ENCODE peak calls at places on chromosomes 2 and 18, in nine cellular contexts. B is lung, P is left ventricle myocardium inferior, Z is cardiac muscle cell, K is retinal pigment epithelial cell, F is heart right ventricle, Q is dorsolateral prefrontal cortex, E is fibroblast of lung, A is PC-3. G is an unnamed sample.

GRCh38 chr2:204177977-204178522 is 241.5 kb downstream of the ICOS start:
- DNase-seq in B (peak; percentile 34), P (peak; percentile 44), Z (peak; percentile 19), K (no peak), F (peak; percentile 34), Q (no peak), E (no peak), A (peak; percentile 47), G (no peak)

GRCh38 chr2:42046819-42047487 is 868 bp upstream of the PKDCC start:
- DNase-seq in B (no peak), P (no peak), Z (peak; percentile 64), K (peak; percentile 24), F (no peak), Q (no peak), E (peak; percentile 29), A (no peak), G (no peak)

GRCh38 chr2:182862003-182862402 is 4.4 kb downstream of the FRZB start:
- DNase-seq in B (no peak), P (no peak), Z (no peak), K (no peak), F (no peak), Q (no peak), E (no peak), A (no peak), G (no peak)

GRCh38 chr2:171541202-171541884 is 19.1 kb downstream of the CYBRD1 start:
- DNase-seq in B (no peak), P (no peak), Z (no peak), K (no peak), F (no peak), Q (no peak), E (no peak), A (peak; percentile 51), G (no peak)

GRCh38 chr2:238286551-238286950 is 1.9 kb downstream of the PER2 start:
- DNase-seq in B (peak; percentile 70), P (peak; percentile 50), Z (no peak), K (no peak), F (peak; percentile 74), Q (peak; percentile 42), E (peak; percentile 89), A (peak; percentile 73), G (no peak)

GRCh38 chr2:1830936-1831616 is 86.8 kb upstream of the PXDN start:
- DNase-seq in B (no peak), P (no peak), Z (no peak), K (no peak), F (no peak), Q (peak; percentile 22), E (peak; percentile 46), A (no peak), G (peak; percentile 26)

GRCh38 chr2:217279571-217279970 is 419.7 kb upstream of the TNP1 start:
- DNase-seq in B (no peak), P (no peak), Z (no peak), K (peak; percentile 23), F (peak; percentile 18), Q (no peak), E (peak; percentile 99), A (peak; percentile 86), G (peak; percentile 86)

GRCh38 chr2:230684222-230685164 is 28.1 kb upstream of the CAB39 start:
- DNase-seq in B (no peak), P (no peak), Z (no peak), K (no peak), F (no peak), Q (no peak), E (peak; percentile 85), A (peak; percentile 92), G (no peak)

GRCh38 chr2:31688282-31688681 is 107.5 kb upstream of the SRD5A2 start:
- DNase-seq in B (no peak), P (no peak), Z (no peak), K (no peak), F (no peak), Q (no peak), E (no peak), A (peak; percentile 30), G (no peak)

GRCh38 chr2:238026953-238027505 is 33.8 kb upstream of the SCLY start:
- DNase-seq in B (no peak), P (no peak), Z (no peak), K (no peak), F (no peak), Q (no peak), E (peak; percentile 64), A (no peak), G (peak; percentile 31)

GRCh38 chr2:54864727-54865126 is 141.3 kb downstream of the EML6 start:
- DNase-seq in B (no peak), P (no peak), Z (no peak), K (no peak), F (no peak), Q (no peak), E (no peak), A (no peak), G (no peak)

GRCh38 chr2:28350196-28350595 is 42.5 kb upstream of the FOSL2 start:
- DNase-seq in B (no peak), P (no peak), Z (no peak), K (no peak), F (no peak), Q (no peak), E (no peak), A (no peak), G (no peak)

GRCh38 chr2:151032741-151033152 is 228.9 kb downstream of the RBM43 start:
- DNase-seq in B (no peak), P (no peak), Z (no peak), K (no peak), F (no peak), Q (no peak), E (peak; percentile 94), A (peak; percentile 84), G (peak; percentile 80)

GRCh38 chr2:124547700-124548099 is 522.6 kb downstream of the CNTNAP5 start:
- DNase-seq in B (no peak), P (no peak), Z (no peak), K (no peak), F (no peak), Q (no peak), E (no peak), A (no peak), G (no peak)

GRCh38 chr2:11713815-11714214 is 32.6 kb upstream of the LPIN1 start:
- DNase-seq in B (no peak), P (no peak), Z (no peak), K (no peak), F (no peak), Q (no peak), E (no peak), A (no peak), G (no peak)

GRCh38 chr18:13376841-13377351 is 158.3 kb downstream of the LDLRAD4 start:
- DNase-seq in B (no peak), P (no peak), Z (no peak), K (no peak), F (no peak), Q (no peak), E (no peak), A (no peak), G (no peak)

GRCh38 chr2:224611938-224612337 is 26.8 kb upstream of the CUL3 start:
- DNase-seq in B (no peak), P (no peak), Z (no peak), K (no peak), F (no peak), Q (no peak), E (no peak), A (peak; percentile 5), G (no peak)
- TF ChIP-seq CTCF in B (no peak), P (no peak), Z (no peak), K (no peak), F (no peak), Q (no peak), E (no peak), A (peak; percentile 32), G (no peak)

DNA sequence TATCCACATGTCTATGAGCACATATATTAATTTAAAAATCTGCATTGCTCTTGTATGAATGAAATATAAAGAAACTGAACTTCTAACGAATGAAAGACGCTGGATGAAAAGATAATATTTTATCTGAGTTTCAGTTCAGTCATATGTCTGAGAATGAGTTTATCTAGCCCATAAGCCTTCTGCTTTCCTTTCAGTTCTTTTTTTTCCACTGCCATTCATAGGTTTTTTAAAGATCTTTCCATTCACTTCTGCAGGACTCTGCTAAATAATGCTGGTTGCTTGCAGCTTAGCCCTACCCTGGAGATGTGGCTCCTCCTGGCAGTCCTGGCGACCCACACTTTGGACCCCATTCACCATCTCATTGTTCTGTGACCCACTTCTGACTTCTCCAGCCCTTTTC is 109.0 kb downstream of the BCL2 start:
- DNase-seq in B (no peak), P (no peak), Z (no peak), K (no peak), F (no peak), Q (no peak), E (no peak), A (no peak), G (no peak)
- H3K4me3 ChIP-seq in B (no peak overlapping the region), P (no peak overlapping the region), Z (no peak overlapping the region), K (no peak overlapping the region), F (no peak overlapping the region), Q (no peak overlapping the region), E (no peak overlapping the region), A (no peak overlapping the region), G (no peak overlapping the region)

GRCh38 chr2:108184421-108184820 is 55.3 kb upstream of the SULT1C3 start:
- DNase-seq in B (no peak), P (no peak), Z (peak; percentile 41), K (no peak), F (no peak), Q (no peak), E (peak; percentile 4), A (peak; percentile 53), G (no peak)

DNA sequence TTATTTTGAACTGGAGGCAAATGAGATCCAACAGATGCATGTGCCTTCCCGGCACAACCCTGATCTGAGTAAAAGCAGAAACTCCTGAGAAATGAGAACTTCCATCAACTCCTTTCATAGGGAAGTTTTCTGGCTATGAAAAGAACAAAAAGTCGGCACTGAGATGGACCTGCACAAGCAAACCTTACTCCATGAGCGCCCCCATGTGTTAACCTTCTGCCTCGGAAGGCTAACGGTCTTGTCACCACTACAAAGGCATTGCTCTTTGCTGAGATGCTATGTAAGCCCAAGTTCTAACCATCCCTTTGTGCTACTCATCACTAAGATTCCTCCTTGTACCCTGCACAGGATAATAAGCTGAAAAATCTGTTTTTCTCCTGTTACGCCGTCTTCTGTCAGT is 57.3 kb upstream of the SULT1C3 start:
- DNase-seq in B (no peak), P (no peak), Z (peak; percentile 8), K (no peak), F (no peak), Q (no peak), E (peak; percentile 1), A (peak; percentile 68), G (no peak)
- TF ChIP-seq CTCF in B (no peak), P (no peak), Z (peak; percentile 11), K (peak; percentile 35), F (no peak), Q (no peak), E (no peak), A (peak; percentile 69), G (no peak)

DNA sequence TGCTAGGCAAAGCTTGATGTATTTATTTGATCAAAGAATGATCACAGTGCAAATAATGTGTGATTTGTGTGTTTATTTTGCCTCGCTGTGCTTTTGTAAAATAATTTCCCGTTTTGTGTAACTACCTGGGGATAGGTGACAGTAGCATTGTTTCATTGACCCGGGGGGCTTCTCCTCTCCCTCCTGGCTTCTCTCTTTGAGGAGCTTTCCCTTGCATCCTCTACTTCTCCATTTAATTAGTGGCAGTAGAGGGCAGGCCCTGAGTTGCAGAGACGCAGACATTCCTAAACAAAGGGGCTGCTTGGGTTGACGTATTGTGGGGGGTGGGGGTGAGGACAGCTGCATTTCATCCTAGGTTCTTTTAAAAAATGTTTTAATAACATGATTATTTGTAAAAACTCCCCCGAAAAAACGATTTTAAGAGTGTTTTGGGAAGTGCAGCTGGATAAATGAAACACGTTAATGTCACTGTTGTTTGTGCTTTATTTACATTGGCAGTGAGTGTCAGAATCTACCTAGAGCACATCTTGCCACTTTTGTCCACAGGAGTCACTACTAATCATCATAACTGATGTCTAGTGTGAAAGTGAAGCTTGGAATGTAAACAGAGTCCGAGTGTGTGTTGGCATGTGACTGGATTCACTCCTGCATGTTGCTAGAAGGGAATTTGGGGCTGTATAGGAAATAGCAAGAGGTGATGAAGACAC is 2.2 kb downstream of the NEDD4L start:
- DNase-seq in B (no peak), P (no peak), Z (no peak), K (no peak), F (no peak), Q (no peak), E (peak; percentile 21), A (peak; percentile 46), G (no peak)
- H3K4me3 ChIP-seq in B (peak overlapping the region; percentile 79), P (peak overlapping the region; percentile 91), Z (peak overlapping the region; percentile 83), K (peak overlapping the region; percentile 91), F (no peak overlapping the region), Q (peak overlapping the region; percentile 80), E (peak overlapping the region; percentile 84), A (peak overlapping the region; percentile 95), G (peak overlapping the region; percentile 73)

G was measured in AG04449.